ENCODE peak calls at places on chromosomes 16 and 17, in eight cellular contexts. P is fibroblast of pulmonary artery; K is left lung; D is WTC11; T is CD8-positive, alpha-beta T cell; W is right atrium auricular region; L is PC-3; U is astrocyte of the spinal cord. A is an unnamed sample.

GRCh38 chr16:10817963-10818941 is at the start of gene TVP23A:
- DNase-seq in W (no peak), L (no peak), K (no peak), D (peak; percentile 65), T (no peak), U (no peak), P (peak; percentile 13), A (no peak)

GRCh38 chr16:6132121-6132520 is 1034.5 kb upstream of the EEF2KMT start:
- DNase-seq in T (no peak), U (no peak), K (no peak), D (no peak), P (no peak), W (no peak), L (no peak), A (no peak)

GRCh38 chr17:79741751-79742588 is 11.2 kb downstream of the ENPP7 start:
- DNase-seq in L (peak; percentile 87), D (peak; percentile 95), P (peak; percentile 51), W (peak; percentile 64), K (peak; percentile 53), U (peak; percentile 24), T (peak; percentile 54), A (peak; percentile 57)

GRCh38 chr16:3243882-3244281 is 8.9 kb upstream of the ZNF200 start:
- DNase-seq in D (no peak), K (no peak), T (no peak), P (no peak), L (no peak), U (no peak), W (no peak), A (peak; percentile 59)

GRCh38 chr16:24953721-24954120 is 61.4 kb downstream of the ARHGAP17 start:
- DNase-seq in L (no peak), K (no peak), T (no peak), D (no peak), P (no peak), U (no peak), W (no peak), A (no peak)

GRCh38 chr17:1252203-1252608 is 18.0 kb upstream of the BHLHA9 start:
- DNase-seq in D (no peak), U (no peak), L (no peak), T (no peak), P (peak; percentile 43), K (no peak), W (no peak), A (no peak)

GRCh38 chr17:44198721-44199552 is 747 bp downstream of the ATXN7L3 start:
- DNase-seq in L (peak; percentile 55), W (no peak), D (peak; percentile 61), P (peak; percentile 53), T (no peak), K (peak; percentile 65), U (peak; percentile 36), A (peak; percentile 43)

GRCh38 chr16:23145186-23145585 is 4.1 kb downstream of the USP31 start:
- DNase-seq in K (no peak), W (no peak), L (peak; percentile 11), U (peak; percentile 34), P (no peak), D (no peak), T (no peak), A (peak; percentile 73)

GRCh38 chr17:36529121-36529520 is 5.5 kb downstream of the MYO19 start:
- DNase-seq in P (peak; percentile 36), D (no peak), W (no peak), T (no peak), U (peak; percentile 22), L (peak; percentile 65), K (no peak), A (peak; percentile 47)

GRCh38 chr17:31068291-31068690 is 26.5 kb upstream of the NF1 start:
- DNase-seq in D (peak; percentile 80), W (no peak), U (no peak), K (peak; percentile 44), L (peak; percentile 31), T (no peak), P (peak; percentile 44), A (peak; percentile 55)

GRCh38 chr17:76986318-76986717 is 118.1 kb downstream of the MGAT5B start:
- DNase-seq in W (no peak), L (no peak), P (no peak), D (no peak), U (no peak), K (no peak), T (no peak), A (no peak)

GRCh38 chr16:51813609-51814008 is 662.5 kb upstream of the SALL1 start:
- DNase-seq in P (no peak), L (no peak), K (no peak), D (peak; percentile 63), U (no peak), T (no peak), W (no peak), A (no peak)
- TF ChIP-seq CTCF in P (peak; percentile 4), L (no peak), K (no peak), D (peak; percentile 51), U (peak; percentile 12), T (no peak), W (no peak), A (no peak)

GRCh38 chr17:73802314-73802713 is 158.1 kb upstream of the SDK2 start:
- DNase-seq in K (no peak), T (no peak), D (no peak), P (no peak), U (no peak), L (peak; percentile 46), W (no peak), A (no peak)

GRCh38 chr17:73801455-73802100 is 157.3 kb upstream of the SDK2 start:
- DNase-seq in W (no peak), D (no peak), P (no peak), L (no peak), T (no peak), U (no peak), K (no peak), A (no peak)

GRCh38 chr17:73802871-73803270 is 158.6 kb upstream of the SDK2 start:
- DNase-seq in W (no peak), D (no peak), T (no peak), L (no peak), K (no peak), P (no peak), U (no peak), A (no peak)

GRCh38 chr17:73806768-73807167 is 162.5 kb upstream of the SDK2 start:
- DNase-seq in P (no peak), L (no peak), K (no peak), T (no peak), U (no peak), W (no peak), D (no peak), A (no peak)

DNA sequence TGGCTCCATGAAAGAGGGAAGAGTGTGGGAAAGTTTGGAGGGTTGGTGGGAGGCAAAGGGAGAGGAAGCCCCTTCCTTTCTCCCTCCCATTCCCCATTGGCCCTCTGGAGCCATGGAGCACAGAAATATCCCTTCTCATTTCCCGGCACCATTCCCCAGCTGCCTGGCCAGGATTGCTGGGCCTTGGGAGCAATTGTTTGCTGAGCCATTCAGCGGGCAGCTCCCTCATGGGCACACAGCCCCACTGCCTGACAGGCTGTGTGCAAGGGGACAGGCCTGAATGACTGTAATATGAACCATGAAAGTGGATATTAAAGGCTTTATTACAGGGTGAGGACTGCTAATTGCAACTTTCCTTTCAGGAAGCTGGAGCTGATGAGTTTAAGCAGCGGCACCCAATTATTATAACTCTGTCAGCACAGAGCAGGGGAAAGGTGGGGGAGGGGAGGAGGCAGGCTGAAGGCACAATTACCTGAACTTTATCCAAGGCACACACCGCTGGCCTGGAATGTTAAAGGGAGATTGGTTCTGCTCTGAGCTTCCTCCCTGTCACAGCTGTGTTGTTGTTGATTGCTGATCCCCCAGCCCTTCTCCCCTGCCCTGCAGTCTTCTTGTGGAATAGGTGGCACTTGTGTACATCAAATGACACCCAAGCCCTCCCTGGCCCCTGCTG is 159.8 kb upstream of the SDK2 start:
- DNase-seq in U (no peak), P (no peak), T (no peak), D (no peak), K (no peak), W (no peak), L (no peak), A (no peak)
- TF ChIP-seq CTCF in U (no peak), P (no peak), T (no peak), D (no peak), K (no peak), W (no peak), L (no peak), A (no peak)

DNA sequence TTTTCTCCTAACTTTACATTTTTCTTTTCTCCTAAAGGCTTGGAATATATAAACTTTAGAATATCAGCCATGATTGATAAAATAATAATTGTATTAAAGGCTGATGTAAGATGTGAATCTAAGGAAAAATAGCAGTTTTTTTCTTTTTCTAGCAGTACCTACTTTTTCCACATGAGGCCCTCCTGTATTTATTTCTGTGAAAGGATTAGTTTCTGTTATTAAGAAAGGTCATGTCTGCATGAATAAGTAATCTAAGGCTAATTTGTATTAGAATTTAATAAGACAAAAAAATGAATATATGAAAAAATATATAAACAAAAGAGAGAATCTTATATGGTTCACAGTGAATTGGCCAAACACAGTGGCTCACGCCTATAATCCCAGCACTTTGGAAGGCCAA is 85.3 kb downstream of the STXBP4 start:
- DNase-seq in W (no peak), P (peak; percentile 33), D (no peak), K (no peak), T (no peak), L (peak; percentile 39), U (peak; percentile 20), A (no peak)
- TF ChIP-seq CTCF in W (peak; percentile 54), P (peak; percentile 49), D (no peak), K (no peak), T (no peak), L (peak; percentile 75), U (peak; percentile 43), A (peak; percentile 43)

GRCh38 chr17:56624315-56624714 is 30.8 kb downstream of the NOG start:
- DNase-seq in D (no peak), P (no peak), W (no peak), L (no peak), K (no peak), U (no peak), T (no peak), A (no peak)

GRCh38 chr17:56624947-56625346 is 31.4 kb downstream of the NOG start:
- DNase-seq in U (no peak), L (no peak), W (no peak), K (no peak), T (no peak), D (no peak), P (no peak), A (peak; percentile 42)

GRCh38 chr17:56633681-56634080 is 40.2 kb downstream of the NOG start:
- DNase-seq in D (no peak), P (no peak), U (no peak), L (peak; percentile 22), W (no peak), T (no peak), K (no peak), A (no peak)

GRCh38 chr17:56630202-56630601 is 36.7 kb downstream of the NOG start:
- DNase-seq in P (no peak), U (no peak), K (no peak), W (no peak), T (no peak), D (no peak), L (no peak), A (no peak)

DNA sequence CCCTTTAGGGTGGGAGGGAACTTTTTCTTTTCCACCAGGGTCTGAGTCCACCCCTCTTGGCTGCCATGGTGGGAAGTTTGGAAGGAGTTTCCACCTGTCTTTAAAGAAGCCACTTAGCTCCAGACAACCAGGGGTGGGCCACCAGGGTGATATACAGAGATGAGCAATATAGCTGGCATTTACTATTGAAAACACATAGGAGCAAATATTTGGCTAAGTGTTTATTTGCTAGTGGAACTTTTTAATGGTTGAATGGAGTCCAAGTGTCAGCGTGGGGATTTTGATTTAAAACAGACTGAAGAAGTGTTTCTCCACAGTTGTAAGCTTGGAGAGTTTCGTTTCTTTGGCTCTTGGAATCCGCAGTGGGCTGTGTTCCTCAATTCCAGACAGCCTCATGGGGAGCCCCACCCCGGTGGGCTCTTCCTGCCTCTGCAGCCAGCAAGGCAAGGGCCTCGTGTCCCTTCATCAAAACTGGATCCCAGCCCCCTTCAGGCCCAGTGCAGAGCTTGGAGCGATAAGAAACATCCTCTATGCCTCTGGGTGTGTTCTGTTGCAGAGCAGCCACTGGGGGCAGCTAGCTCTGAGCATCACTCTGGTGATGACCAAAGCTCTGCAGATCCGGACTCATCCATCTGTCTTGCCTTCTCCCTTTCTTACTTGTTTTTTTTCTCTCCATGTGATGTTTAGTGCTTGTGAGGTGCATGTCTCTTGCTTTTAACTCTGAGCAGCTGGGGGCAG is 36.1 kb downstream of the NOG start:
- DNase-seq in W (no peak), K (no peak), U (peak; percentile 2), L (peak; percentile 71), P (peak; percentile 4), T (no peak), D (peak; percentile 62), A (no peak)
- TF ChIP-seq CTCF in W (no peak), K (peak; percentile 29), U (peak; percentile 44), L (peak; percentile 70), P (peak; percentile 11), T (no peak), D (no peak), A (no peak)